ENCODE peak calls at places on chromosomes 2 and 18, in five cellular contexts. X, J, Z, H and P are unnamed samples.
A peak's percentile ranks its signal among the peaks of the same experiment; 100 is the strongest.

GRCh38 chr18:42563995-42564394 is 551.5 kb downstream of the RIT2 start:
- DNase-seq in X (no peak), J (no peak), Z (no peak), H (no peak), P (no peak)

GRCh38 chr2:159995038-159995437 is 67.4 kb downstream of the PLA2R1 start:
- DNase-seq in X (no peak), J (no peak), Z (no peak), H (no peak), P (no peak)

GRCh38 chr2:68151037-68151436 is 6.7 kb upstream of the PNO1 start:
- DNase-seq in X (no peak), J (peak; percentile 29), Z (no peak), H (no peak), P (peak; percentile 31)

GRCh38 chr2:222426836-222427130 is 2.4 kb downstream of the SGPP2 start:
- DNase-seq in X (no peak), J (no peak), Z (no peak), H (no peak), P (no peak)

GRCh38 chr2:75431757-75432156 is 129.0 kb downstream of the EVA1A start:
- DNase-seq in X (peak; percentile 88), J (no peak), Z (no peak), H (no peak), P (no peak)

GRCh38 chr2:37561615-37562569 is 109.5 kb downstream of the CDC42EP3 start:
- DNase-seq in X (no peak), J (peak; percentile 92), Z (peak; percentile 13), H (peak; percentile 93), P (peak; percentile 91)

GRCh38 chr18:76668546-76668945 is 153.8 kb upstream of the ZNF236 start:
- DNase-seq in X (no peak), J (no peak), Z (no peak), H (no peak), P (no peak)

GRCh38 chr18:44895176-44895798 is 214.6 kb downstream of the SETBP1 start:
- DNase-seq in X (peak; percentile 53), J (peak; percentile 49), Z (no peak), H (no peak), P (peak; percentile 57)

GRCh38 chr18:73785276-73785675 is 362.4 kb downstream of the FBXO15 start:
- DNase-seq in X (no peak), J (no peak), Z (no peak), H (no peak), P (no peak)

GRCh38 chr2:81195774-81196382 is 891.3 kb upstream of the LRRTM1 start:
- DNase-seq in X (no peak), J (no peak), Z (no peak), H (no peak), P (no peak)

GRCh38 chr2:218093879-218094278 is 24.8 kb downstream of the RUFY4 start:
- DNase-seq in X (no peak), J (no peak), Z (no peak), H (no peak), P (no peak)

GRCh38 chr2:222255090-222255489 is 43.7 kb downstream of the PAX3 start:
- DNase-seq in X (no peak), J (no peak), Z (no peak), H (no peak), P (no peak)

GRCh38 chr2:230898661-230899091 is 26.4 kb downstream of the GPR55 start:
- DNase-seq in X (no peak), J (no peak), Z (no peak), H (no peak), P (no peak)

GRCh38 chr2:226794077-226794670 is 5.4 kb downstream of the IRS1 start:
- DNase-seq in X (no peak), J (no peak), Z (no peak), H (no peak), P (peak; percentile 22)

GRCh38 chr18:12049983-12050811 is 43.4 kb upstream of the ANKRD62 start:
- DNase-seq in X (peak; percentile 59), J (no peak), Z (no peak), H (no peak), P (peak; percentile 38)

GRCh38 chr18:66695281-66695680 is 91.4 kb upstream of the CDH19 start:
- DNase-seq in X (no peak), J (no peak), Z (no peak), H (no peak), P (no peak)

GRCh38 chr2:217992061-217992460 is 10.7 kb downstream of the TNS1 start:
- DNase-seq in X (no peak), J (no peak), Z (no peak), H (no peak), P (no peak)

GRCh38 chr2:128625966-128626757 is 307.5 kb upstream of the HS6ST1 start:
- DNase-seq in X (no peak), J (no peak), Z (no peak), H (no peak), P (no peak)

GRCh38 chr18:79567481-79568147 is 112.0 kb upstream of the CTDP1 start:
- DNase-seq in X (no peak), J (peak; percentile 80), Z (no peak), H (no peak), P (no peak)

GRCh38 chr2:64699712-64700111 is 46.0 kb upstream of the SERTAD2 start:
- DNase-seq in X (peak; percentile 63), J (no peak), Z (no peak), H (no peak), P (peak; percentile 39)

GRCh38 chr2:226354434-226354833 is 445.2 kb downstream of the IRS1 start:
- DNase-seq in X (no peak), J (no peak), Z (no peak), H (no peak), P (no peak)

GRCh38 chr2:44247924-44248323 is 27.4 kb upstream of the SLC3A1 start:
- DNase-seq in X (no peak), J (no peak), Z (no peak), H (no peak), P (peak; percentile 37)

GRCh38 chr2:223041527-223042109 is 10.4 kb upstream of the KCNE4 start:
- DNase-seq in X (no peak), J (peak; percentile 92), Z (no peak), H (peak; percentile 71), P (peak; percentile 96)

GRCh38 chr2:174108579-174108978 is 139.8 kb downstream of the OLA1 start:
- DNase-seq in X (no peak), J (no peak), Z (peak; percentile 70), H (no peak), P (no peak)

GRCh38 chr2:153387203-153387602 is 91.4 kb downstream of the RPRM start:
- DNase-seq in X (no peak), J (no peak), Z (no peak), H (no peak), P (no peak)
- TF ChIP-seq POLR2A in X (no peak), J (no peak), Z (no peak), H (no peak), P (no peak)

DNA sequence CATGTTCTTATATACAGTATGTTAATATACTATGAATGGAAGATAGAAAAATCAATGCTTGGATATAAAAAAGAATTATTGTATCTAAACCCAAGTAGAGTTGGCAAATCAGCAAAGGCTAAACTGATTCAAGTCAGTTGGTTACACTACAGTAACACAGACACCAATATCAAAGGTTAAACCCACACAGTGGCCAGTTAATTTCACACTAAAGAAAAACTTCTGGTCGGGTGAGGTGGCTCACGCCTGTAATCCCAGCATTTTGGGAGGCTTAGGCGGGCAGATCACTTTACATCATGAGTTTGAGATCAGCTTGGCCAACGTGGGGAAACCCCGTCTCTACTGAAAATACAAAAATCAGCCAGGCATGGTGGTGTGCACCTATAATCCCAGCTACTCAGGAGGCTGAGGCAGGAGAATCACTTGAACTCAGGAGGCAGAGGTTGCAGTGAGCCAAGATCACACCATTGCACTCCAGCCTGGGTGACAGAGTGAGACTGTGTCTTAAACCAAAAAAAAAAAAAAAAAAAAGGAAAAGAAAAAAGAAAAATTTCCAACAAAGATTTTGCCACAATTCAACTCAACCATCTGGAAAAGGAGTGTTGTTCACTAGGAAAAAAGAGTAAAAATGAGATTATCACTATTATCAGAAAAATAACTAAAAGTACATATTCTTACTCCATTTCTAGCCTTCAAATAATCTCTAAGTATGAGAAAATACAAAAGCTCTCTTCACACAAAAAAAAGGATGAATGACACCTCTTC is 8.9 kb downstream of the FBXO11 start:
- DNase-seq in X (no peak), J (no peak), Z (no peak), H (no peak), P (no peak)
- TF ChIP-seq MAX in X (no peak), J (no peak), Z (no peak), H (no peak), P (no peak)

DNA sequence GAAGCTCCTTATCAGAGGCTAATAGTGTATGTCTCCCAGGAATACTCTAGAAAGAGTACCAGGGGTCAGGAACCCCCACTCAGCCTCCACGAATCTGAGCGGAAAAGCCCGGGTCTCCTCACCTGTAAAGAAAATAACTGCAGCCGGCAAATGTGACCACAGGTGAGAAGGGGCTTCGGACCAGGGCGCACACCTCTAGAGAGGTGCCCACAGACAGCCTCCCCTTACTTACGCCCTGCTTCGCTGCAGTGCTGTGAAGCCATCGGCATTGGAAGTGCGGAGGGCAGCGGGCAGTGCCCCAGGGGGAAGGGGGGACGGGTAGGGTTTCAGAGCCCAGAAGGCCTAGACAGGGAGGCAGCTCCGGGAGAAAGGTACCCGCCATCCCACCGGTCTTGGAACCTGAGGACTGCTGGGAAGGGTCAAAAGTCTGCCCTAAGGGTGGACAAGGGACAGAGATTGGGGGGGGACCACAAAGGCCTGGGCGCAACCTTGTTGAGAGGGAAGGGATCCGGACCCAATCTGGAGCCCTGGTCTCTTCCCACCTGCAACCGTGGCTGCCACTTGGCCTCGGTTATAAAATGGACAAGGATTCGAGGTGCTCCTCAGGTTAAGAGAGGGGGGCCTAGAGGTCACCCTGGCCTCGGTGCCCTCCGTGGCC is 642 bp upstream of the STEAP3 start:
- DNase-seq in X (no peak), J (no peak), Z (no peak), H (no peak), P (no peak)
- H3K4me3 ChIP-seq in X (peak overlapping the region; percentile 82), J (no peak overlapping the region), Z (peak overlapping the region; percentile 78), H (peak overlapping the region; percentile 86), P (peak overlapping the region; percentile 27)

DNA sequence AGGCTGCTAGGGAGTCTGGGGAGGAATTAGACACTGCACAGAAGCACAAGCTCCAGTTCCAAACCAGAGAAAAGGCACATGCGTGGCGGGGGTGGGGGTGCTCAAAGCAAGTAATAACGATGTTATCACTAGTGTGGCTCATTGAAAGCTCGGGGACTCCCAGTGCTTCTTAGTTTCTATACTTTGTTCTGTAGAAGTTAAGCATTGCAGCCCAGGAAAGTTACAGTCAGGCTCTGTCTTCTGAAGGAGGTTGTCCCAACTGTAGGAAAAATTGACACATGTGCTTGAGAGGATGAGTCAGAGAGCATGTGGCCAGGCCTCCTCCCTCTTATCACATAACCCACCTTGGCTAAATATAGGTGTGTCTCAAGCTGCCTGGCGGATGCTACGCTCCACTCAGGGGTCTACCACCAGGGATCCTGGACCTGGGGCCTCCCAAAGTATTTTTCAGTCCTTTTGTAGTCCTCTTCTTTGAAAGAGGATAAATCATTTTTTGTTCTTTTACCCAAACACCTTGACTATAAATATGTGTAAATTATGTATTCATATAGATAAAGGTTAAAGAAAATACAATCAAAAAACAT is 3.8 kb downstream of the GALNT5 start:
- DNase-seq in X (no peak), J (no peak), Z (no peak), H (peak; percentile 89), P (peak; percentile 7)
- TF ChIP-seq POLR2A in X (no peak), J (no peak), Z (no peak), H (no peak), P (no peak)

GRCh38 chr2:175396696-175397095 is 215.2 kb upstream of the ATP5MC3 start:
- DNase-seq in X (no peak), J (no peak), Z (no peak), H (no peak), P (no peak)
- TF ChIP-seq MAX in X (no peak), J (no peak), Z (no peak), H (no peak), P (no peak)

GRCh38 chr2:10919776-10920606 is 8.3 kb downstream of the KCNF1 start:
- DNase-seq in X (no peak), J (no peak), Z (no peak), H (no peak), P (no peak)
- H3K4me3 ChIP-seq in X (no peak overlapping the region), J (no peak overlapping the region), Z (no peak overlapping the region), H (no peak overlapping the region), P (no peak overlapping the region)

GRCh38 chr2:61017003-61017555 is 441 bp upstream of the PEX13 start:
- DNase-seq in X (peak; percentile 68), J (no peak), Z (peak; percentile 55), H (peak; percentile 86), P (peak; percentile 89)
- TF ChIP-seq POLR2A in X (peak; percentile 21), J (no peak), Z (peak; percentile 58), H (no peak), P (peak; percentile 37)